ENCODE peak calls at places on chromosomes 16 and 17, in four cellular contexts. A, E, Q and N are unnamed samples.

GRCh38 chr17:73646409-73647305 is 2.4 kb upstream of the SDK2 start:
- DNase-seq in A (no peak), E (no peak), Q (no peak), N (peak)

GRCh38 chr16:75566889-75567255 is 693 bp downstream of the GABARAPL2 start:
- DNase-seq in A (no peak), E (no peak), Q (no peak), N (no peak)

GRCh38 chr17:33927732-33928133 is 327.4 kb upstream of the CCL2 start:
- DNase-seq in A (peak), E (no peak), Q (no peak), N (no peak)

GRCh38 chr17:954431-955164 is 25.0 kb downstream of the NXN start:
- DNase-seq in A (no peak), E (no peak), Q (no peak), N (no peak)

GRCh38 chr17:58320570-58321323 is 7.8 kb downstream of the TSPOAP1 start:
- DNase-seq in A (no peak), E (no peak), Q (no peak), N (no peak)

GRCh38 chr16:82782715-82783251 is 156.0 kb downstream of the CDH13 start:
- DNase-seq in A (no peak), E (peak), Q (no peak), N (no peak)

GRCh38 chr17:57939797-57940196 is 15.4 kb downstream of the CUEDC1 start:
- DNase-seq in A (no peak), E (no peak), Q (no peak), N (no peak)

GRCh38 chr17:49514374-49514738 is 19.3 kb downstream of the NGFR start:
- DNase-seq in A (no peak), E (no peak), Q (no peak), N (peak)

GRCh38 chr16:79213214-79213613 is 387.3 kb downstream of the MAF start:
- DNase-seq in A (no peak), E (no peak), Q (no peak), N (no peak)

GRCh38 chr17:48487221-48487620 is 43.6 kb downstream of the HOXB1 start:
- DNase-seq in A (no peak), E (no peak), Q (no peak), N (no peak)

DNA sequence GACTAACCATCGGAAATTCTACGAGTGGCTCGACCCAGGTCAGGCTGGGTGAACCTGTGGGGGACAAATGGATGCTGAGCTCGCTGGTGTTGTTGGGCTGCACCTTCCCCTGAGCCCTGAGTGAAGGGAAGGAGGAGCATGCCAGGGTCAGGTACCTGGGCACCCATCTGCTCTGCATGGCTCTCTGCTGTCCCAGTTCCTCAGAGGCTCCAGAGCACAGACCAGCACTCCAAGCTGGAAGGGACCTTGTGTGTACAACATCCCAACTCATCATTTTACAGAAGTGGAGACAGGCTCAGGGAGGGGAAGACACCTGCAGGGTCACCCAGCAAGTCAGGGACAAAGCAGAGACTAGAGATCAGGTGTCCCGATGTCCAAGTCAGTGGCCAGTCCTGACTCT is 84.9 kb upstream of the NLRP1 start:
- DNase-seq in A (peak), E (no peak), Q (no peak), N (no peak)
- H3K27ac ChIP-seq in A (no peak), E (no peak), Q (no peak), N (no peak)

GRCh38 chr16:64406661-64407267 is 715.1 kb downstream of the CDH11 start:
- DNase-seq in A (no peak), E (no peak), Q (no peak), N (no peak)

GRCh38 chr16:64408699-64409098 is 713.2 kb downstream of the CDH11 start:
- DNase-seq in A (no peak), E (no peak), Q (no peak), N (no peak)

GRCh38 chr16:64409762-64410161 is 712.1 kb downstream of the CDH11 start:
- DNase-seq in A (no peak), E (no peak), Q (no peak), N (no peak)

GRCh38 chr16:64412578-64413280 is 709.1 kb downstream of the CDH11 start:
- DNase-seq in A (peak), E (no peak), Q (no peak), N (no peak)

GRCh38 chr16:64410306-64410705 is 711.6 kb downstream of the CDH11 start:
- DNase-seq in A (no peak), E (no peak), Q (no peak), N (no peak)
- H3K27ac ChIP-seq in A (no peak), E (no peak), Q (no peak), N (no peak)

GRCh38 chr16:1091992-1092552 is 4.0 kb downstream of the C1QTNF8 start:
- DNase-seq in A (no peak), E (no peak), Q (no peak), N (no peak)

GRCh38 chr16:1095450-1096163 is 437 bp downstream of the C1QTNF8 start:
- DNase-seq in A (no peak), E (no peak), Q (no peak), N (no peak)

GRCh38 chr16:1094601-1095449 is 1.2 kb downstream of the C1QTNF8 start:
- DNase-seq in A (no peak), E (no peak), Q (no peak), N (no peak)

GRCh38 chr16:1094124-1094479 is 1.9 kb downstream of the C1QTNF8 start:
- DNase-seq in A (no peak), E (no peak), Q (no peak), N (no peak)

GRCh38 chr16:1093284-1094123 is 2.5 kb downstream of the C1QTNF8 start:
- DNase-seq in A (no peak), E (no peak), Q (no peak), N (no peak)
- H3K27ac ChIP-seq in A (no peak), E (no peak), Q (no peak), N (no peak)

GRCh38 chr16:89367538-89368059 is 122.8 kb downstream of the ANKRD11 start:
- DNase-seq in A (no peak), E (no peak), Q (no peak), N (no peak)

GRCh38 chr16:89369266-89369895 is 121.0 kb downstream of the ANKRD11 start:
- DNase-seq in A (no peak), E (no peak), Q (no peak), N (no peak)

GRCh38 chr16:89370081-89370511 is 120.3 kb downstream of the ANKRD11 start:
- DNase-seq in A (peak), E (no peak), Q (no peak), N (no peak)

GRCh38 chr16:89370601-89371000 is 119.8 kb downstream of the ANKRD11 start:
- DNase-seq in A (no peak), E (no peak), Q (no peak), N (no peak)

DNA sequence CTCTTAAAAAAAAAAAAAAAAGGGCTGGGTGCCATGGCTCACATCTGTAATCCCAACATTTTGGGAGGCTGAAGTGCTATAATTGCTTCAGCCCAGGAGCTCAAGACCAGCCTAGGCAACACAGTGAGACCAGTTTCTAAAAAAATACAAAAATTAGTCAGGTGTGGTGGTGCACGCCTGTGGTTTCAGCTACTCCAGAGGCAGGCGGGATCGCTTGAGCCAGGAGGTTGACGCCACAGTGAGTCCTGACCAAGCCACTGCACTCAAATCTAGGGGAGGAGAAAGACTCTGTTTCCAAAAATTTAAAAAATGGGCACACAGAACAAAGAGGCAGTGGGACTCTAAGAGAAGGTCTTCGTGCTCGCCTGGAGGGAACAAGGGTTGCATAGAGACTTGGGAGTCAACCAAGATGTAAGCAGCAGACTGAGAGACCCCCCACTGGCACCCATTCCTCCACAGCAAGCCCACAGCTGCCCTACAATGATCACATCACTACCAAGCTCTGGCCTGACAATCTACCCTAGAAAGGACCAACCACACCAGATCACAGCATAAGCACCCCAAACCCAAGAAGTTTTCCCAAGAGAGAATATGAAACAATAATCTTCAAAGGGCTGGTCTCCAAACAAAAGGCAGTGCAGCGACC is 121.6 kb downstream of the ANKRD11 start:
- DNase-seq in A (no peak), E (no peak), Q (no peak), N (no peak)
- H3K27ac ChIP-seq in A (no peak), E (no peak), Q (no peak), N (peak)

GRCh38 chr16:69434066-69434465 is 9.6 kb downstream of the CYB5B start:
- DNase-seq in A (no peak), E (no peak), Q (no peak), N (no peak)
- H3K27ac ChIP-seq in A (no peak), E (no peak), Q (no peak), N (no peak)

GRCh38 chr16:89434490-89434889 is 55.9 kb downstream of the ANKRD11 start:
- DNase-seq in A (no peak), E (no peak), Q (no peak), N (no peak)

GRCh38 chr16:89426736-89427525 is 63.4 kb downstream of the ANKRD11 start:
- DNase-seq in A (no peak), E (no peak), Q (no peak), N (no peak)

GRCh38 chr16:89431616-89432015 is 58.7 kb downstream of the ANKRD11 start:
- DNase-seq in A (no peak), E (no peak), Q (no peak), N (no peak)

GRCh38 chr16:89431158-89431584 is 59.2 kb downstream of the ANKRD11 start:
- DNase-seq in A (no peak), E (peak), Q (no peak), N (peak)

GRCh38 chr16:89430436-89431157 is 59.8 kb downstream of the ANKRD11 start:
- DNase-seq in A (no peak), E (no peak), Q (no peak), N (no peak)
- H3K27ac ChIP-seq in A (no peak), E (peak), Q (no peak), N (no peak)

DNA sequence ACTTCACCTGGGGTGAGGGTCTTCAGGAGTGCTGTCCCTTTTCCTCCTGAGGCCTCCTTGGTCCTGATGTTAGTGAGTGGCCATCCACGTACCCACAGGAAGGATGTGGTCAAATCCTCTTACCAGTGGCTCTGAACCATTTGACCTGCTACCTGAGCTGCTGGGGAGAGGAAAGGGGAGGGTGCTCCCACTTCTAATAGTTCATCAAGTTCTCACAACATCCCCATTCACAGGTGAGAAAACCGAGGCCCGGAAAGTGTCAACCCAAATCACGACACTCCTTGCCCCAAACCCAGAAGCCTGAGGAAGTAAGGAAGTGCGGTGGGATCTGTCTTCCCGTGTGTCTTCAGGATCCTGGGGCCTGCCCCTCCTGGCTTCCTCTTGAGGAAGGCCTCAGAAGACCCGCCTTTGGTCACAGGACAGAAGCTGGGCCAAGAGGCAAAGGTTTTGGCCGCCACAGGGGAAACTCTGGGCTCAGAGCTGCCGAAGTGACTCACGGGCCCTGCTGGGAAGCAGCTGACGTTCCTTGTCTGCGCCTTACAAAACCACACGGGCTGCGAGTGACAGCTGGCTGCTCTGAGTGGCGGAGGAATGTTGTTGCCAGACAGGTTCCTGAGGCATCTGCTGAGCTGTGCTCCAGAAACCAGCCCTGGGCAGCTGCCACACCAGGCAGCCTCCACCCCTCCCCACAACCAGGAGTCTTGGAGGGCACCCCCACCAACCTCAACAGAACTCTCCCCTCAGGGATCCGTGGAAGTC is 13.9 kb upstream of the KIFC3 start:
- DNase-seq in A (peak), E (peak), Q (no peak), N (no peak)
- H3K27ac ChIP-seq in A (peak), E (peak), Q (peak), N (no peak)

DNA sequence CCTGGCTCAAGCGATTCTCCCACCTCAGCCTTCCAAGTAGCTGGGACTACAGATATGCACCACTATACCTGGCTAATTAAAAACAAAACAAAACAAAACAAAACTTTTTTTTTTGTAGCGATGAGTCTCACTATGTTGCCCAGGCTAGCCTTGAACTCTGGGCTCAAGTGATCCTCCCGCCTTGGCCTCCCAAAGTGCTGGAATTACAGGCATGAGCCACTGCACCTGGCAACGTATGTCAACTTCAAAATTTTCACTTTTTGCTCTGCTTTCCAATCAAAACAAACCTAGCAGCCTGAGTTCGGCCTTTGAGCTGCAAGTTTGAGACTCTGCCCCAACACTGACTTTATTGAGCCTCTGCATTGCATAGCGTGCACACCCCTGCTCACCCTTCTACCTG is 4.5 kb upstream of the RAI1 start:
- DNase-seq in A (no peak), E (no peak), Q (no peak), N (no peak)
- H3K27ac ChIP-seq in A (no peak), E (no peak), Q (no peak), N (no peak)

GRCh38 chr17:40452074-40452787 is 9.0 kb downstream of the IGFBP4 start:
- DNase-seq in A (no peak), E (no peak), Q (no peak), N (no peak)

GRCh38 chr17:40450175-40450574 is 6.9 kb downstream of the IGFBP4 start:
- DNase-seq in A (peak), E (no peak), Q (no peak), N (no peak)

GRCh38 chr17:40452921-40453378 is 9.7 kb downstream of the IGFBP4 start:
- DNase-seq in A (peak), E (no peak), Q (no peak), N (no peak)

GRCh38 chr17:40453881-40454630 is 10.8 kb downstream of the IGFBP4 start:
- DNase-seq in A (no peak), E (no peak), Q (no peak), N (no peak)

DNA sequence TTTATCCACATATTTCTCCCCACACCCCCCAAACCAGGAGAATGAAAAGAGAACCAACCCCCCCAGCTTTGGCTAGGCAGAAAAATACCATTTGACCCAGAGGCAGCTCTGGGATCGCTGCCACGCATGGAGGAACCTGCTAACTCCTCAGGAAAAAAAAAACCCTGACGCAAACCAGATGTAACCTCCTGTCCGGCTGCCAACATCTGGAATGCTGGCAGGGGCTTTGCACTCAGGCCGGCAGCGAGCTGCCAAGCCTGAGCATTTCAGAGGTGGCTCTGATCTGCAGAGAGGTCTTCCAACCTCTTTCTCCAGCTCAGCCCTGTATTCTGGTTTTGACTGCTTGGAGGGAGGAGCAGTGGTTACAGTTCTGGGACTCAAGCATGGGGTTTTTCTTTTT is 8.2 kb downstream of the IGFBP4 start:
- DNase-seq in A (no peak), E (no peak), Q (no peak), N (no peak)
- H3K27ac ChIP-seq in A (no peak), E (peak), Q (no peak), N (no peak)

GRCh38 chr17:4531988-4532736 is 23.0 kb downstream of the MYBBP1A start:
- DNase-seq in A (no peak), E (no peak), Q (no peak), N (no peak)
- H3K27ac ChIP-seq in A (no peak), E (no peak), Q (peak), N (peak)